ENCODE peak calls at places on chromosomes 16 and 17, in seven cellular contexts. C is DND-41, X is Caco-2, W is adrenal gland, O is neural crest cell, T is dorsolateral prefrontal cortex, N is ovary. M is an unnamed sample.

GRCh38 chr17:40113110-40113960 is 8.4 kb upstream of the MSL1 start:
- DNase-seq in C (peak; percentile 96), X (peak; percentile 96), W (peak; percentile 96), O (peak; percentile 87), T (peak; percentile 94), N (peak; percentile 96), M (peak; percentile 89)

GRCh38 chr17:56970974-56971373 is 7.0 kb upstream of the SCPEP1 start:
- DNase-seq in C (no peak), X (no peak), W (no peak), O (no peak), T (no peak), N (no peak), M (no peak)

GRCh38 chr17:78803161-78803845 is 21.2 kb upstream of the CYTH1 start:
- DNase-seq in C (no peak), X (no peak), W (no peak), O (no peak), T (no peak), N (no peak), M (no peak)

GRCh38 chr16:64540449-64540848 is 581.4 kb downstream of the CDH11 start:
- DNase-seq in C (no peak), X (no peak), W (no peak), O (no peak), T (no peak), N (no peak), M (no peak)

GRCh38 chr17:11853321-11854151 is 143.7 kb downstream of the ZNF18 start:
- DNase-seq in C (no peak), X (no peak), W (no peak), O (peak; percentile 18), T (no peak), N (no peak), M (no peak)

GRCh38 chr17:78442648-78443128 is 64.2 kb downstream of the PGS1 start:
- DNase-seq in C (no peak), X (no peak), W (peak; percentile 70), O (no peak), T (no peak), N (peak; percentile 41), M (no peak)

GRCh38 chr16:59210955-59211541 is 476.9 kb upstream of the GOT2 start:
- DNase-seq in C (no peak), X (peak; percentile 11), W (peak; percentile 42), O (peak; percentile 12), T (no peak), N (no peak), M (no peak)

GRCh38 chr17:72850410-72850809 is 242.1 kb downstream of the SLC39A11 start:
- DNase-seq in C (no peak), X (no peak), W (peak; percentile 20), O (no peak), T (no peak), N (no peak), M (no peak)

GRCh38 chr17:39916918-39917317 is 1.5 kb downstream of the GSDMB start:
- DNase-seq in C (no peak), X (peak; percentile 58), W (no peak), O (no peak), T (no peak), N (no peak), M (no peak)

GRCh38 chr16:81486555-81487061 is 42.0 kb downstream of the CMIP start:
- DNase-seq in C (no peak), X (no peak), W (peak; percentile 72), O (no peak), T (no peak), N (peak; percentile 50), M (no peak)

GRCh38 chr17:51869387-51869786 is 289.1 kb downstream of the CA10 start:
- DNase-seq in C (peak; percentile 51), X (peak; percentile 44), W (no peak), O (peak; percentile 53), T (no peak), N (no peak), M (no peak)

GRCh38 chr17:13601776-13602551 is at the start of gene HS3ST3A1:
- DNase-seq in C (no peak), X (no peak), W (peak; percentile 63), O (peak; percentile 73), T (no peak), N (peak; percentile 74), M (peak; percentile 68)

GRCh38 chr16:56911771-56912541 is 20.0 kb upstream of the HERPUD1 start:
- DNase-seq in C (no peak), X (peak; percentile 48), W (peak; percentile 56), O (no peak), T (no peak), N (no peak), M (no peak)

GRCh38 chr16:29310852-29311314 is 95.6 kb downstream of the NPIPB11 start:
- DNase-seq in C (no peak), X (no peak), W (no peak), O (no peak), T (no peak), N (peak; percentile 74), M (no peak)

GRCh38 chr17:44900894-44901293 is 1.6 kb upstream of the EFTUD2 start:
- DNase-seq in C (no peak), X (no peak), W (peak; percentile 88), O (no peak), T (no peak), N (no peak), M (no peak)

GRCh38 chr17:2814499-2815341 is 18.5 kb downstream of the RAP1GAP2 start:
- DNase-seq in C (peak; percentile 93), X (no peak), W (no peak), O (no peak), T (no peak), N (no peak), M (no peak)

GRCh38 chr17:70945386-70945785 is 776.1 kb downstream of the KCNJ2 start:
- DNase-seq in C (no peak), X (no peak), W (no peak), O (no peak), T (no peak), N (no peak), M (no peak)

GRCh38 chr16:57536306-57537193 is at the start of gene CCDC102A:
- DNase-seq in C (peak; percentile 71), X (peak; percentile 34), W (no peak), O (peak; percentile 57), T (no peak), N (peak; percentile 52), M (peak; percentile 49)

GRCh38 chr17:79183221-79184158 is 108.9 kb downstream of the ENGASE start:
- DNase-seq in C (no peak), X (peak; percentile 29), W (no peak), O (peak; percentile 38), T (no peak), N (no peak), M (peak; percentile 84)

GRCh38 chr16:85752511-85753420 is 1.9 kb upstream of the C16orf74 start:
- DNase-seq in C (no peak), X (peak; percentile 80), W (no peak), O (peak; percentile 23), T (no peak), N (no peak), M (peak; percentile 77)

GRCh38 chr16:68393333-68393732 is 55.0 kb downstream of the SMPD3 start:
- DNase-seq in C (no peak), X (no peak), W (no peak), O (no peak), T (no peak), N (no peak), M (no peak)

GRCh38 chr17:6456914-6457687 is 12.8 kb downstream of the PIMREG start:
- DNase-seq in C (no peak), X (no peak), W (peak; percentile 92), O (no peak), T (no peak), N (peak; percentile 31), M (no peak)

GRCh38 chr17:54177606-54178308 is 355.0 kb downstream of the KIF2B start:
- DNase-seq in C (no peak), X (no peak), W (no peak), O (no peak), T (no peak), N (no peak), M (no peak)

GRCh38 chr17:54172096-54172495 is 349.4 kb downstream of the KIF2B start:
- DNase-seq in C (no peak), X (no peak), W (no peak), O (no peak), T (no peak), N (no peak), M (no peak)

GRCh38 chr17:54172654-54173316 is 350.1 kb downstream of the KIF2B start:
- DNase-seq in C (peak; percentile 9), X (peak; percentile 29), W (peak; percentile 14), O (peak; percentile 31), T (no peak), N (no peak), M (peak; percentile 48)
- TF ChIP-seq CTCF in C (peak; percentile 56), X (peak; percentile 73), W (peak; percentile 38), O (peak; percentile 78), T (peak; percentile 38), N (no peak), M (peak; percentile 44)

GRCh38 chr16:23402100-23402499 is 50.9 kb downstream of the COG7 start:
- DNase-seq in C (no peak), X (no peak), W (no peak), O (no peak), T (no peak), N (no peak), M (no peak)

GRCh38 chr16:23400387-23400930 is 52.5 kb downstream of the COG7 start:
- DNase-seq in C (no peak), X (no peak), W (no peak), O (no peak), T (no peak), N (no peak), M (no peak)

GRCh38 chr16:23397464-23397863 is 55.5 kb downstream of the COG7 start:
- DNase-seq in C (no peak), X (no peak), W (no peak), O (no peak), T (no peak), N (no peak), M (no peak)

GRCh38 chr16:23401142-23401541 is 51.8 kb downstream of the COG7 start:
- DNase-seq in C (no peak), X (no peak), W (no peak), O (no peak), T (no peak), N (no peak), M (no peak)

GRCh38 chr16:23398987-23399805 is 53.8 kb downstream of the COG7 start:
- DNase-seq in C (no peak), X (no peak), W (no peak), O (peak; percentile 12), T (no peak), N (no peak), M (no peak)
- TF ChIP-seq CTCF in C (no peak), X (no peak), W (no peak), O (no peak), T (peak; percentile 11), N (no peak), M (no peak)

GRCh38 chr16:11497329-11497805 is 89.4 kb downstream of the LITAF start:
- DNase-seq in C (peak; percentile 41), X (peak; percentile 27), W (peak; percentile 97), O (peak; percentile 41), T (peak; percentile 85), N (peak; percentile 69), M (no peak)
- TF ChIP-seq CTCF in C (no peak), X (no peak), W (peak; percentile 25), O (peak; percentile 31), T (no peak), N (no peak), M (no peak)

DNA sequence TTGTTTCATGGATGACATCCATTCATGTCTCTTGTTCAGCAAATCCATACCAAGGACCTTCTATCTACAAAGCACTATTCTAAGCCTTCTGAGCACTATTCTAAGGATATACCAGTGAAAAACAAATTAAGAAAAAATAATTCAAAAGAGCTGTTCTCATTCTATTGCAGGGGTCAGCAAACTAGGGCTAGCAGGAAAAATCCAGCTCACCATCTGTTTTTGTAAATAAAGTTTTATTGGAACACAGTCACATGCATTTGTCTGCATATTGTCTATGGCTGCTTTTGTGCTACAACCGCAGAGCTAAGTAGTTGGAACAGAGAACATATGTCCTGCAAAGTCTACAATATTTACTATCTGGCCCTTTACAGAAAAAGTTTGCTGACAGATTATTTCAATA is 222.7 kb upstream of the DYNLRB2 start:
- DNase-seq in C (no peak), X (no peak), W (no peak), O (no peak), T (no peak), N (no peak), M (no peak)
- TF ChIP-seq CTCF in C (no peak), X (no peak), W (no peak), O (no peak), T (no peak), N (no peak), M (peak; percentile 2)

M was measured in glutamatergic neuron.